ENCODE peak calls at places on chromosomes 1 and 21, in ten cellular contexts. Q is gastroesophageal sphincter; L is A549; V is K562; F is stimulated activated naive CD8-positive, alpha-beta T cell treated with anti-CD3 and anti-CD28 coated beads, Interleukin-15, Interleukin-2, amounts not matched to agents 100 U/mL and 50 U/mL, for 24 hours; U is T-helper 17 cell; G is heart left ventricle; S is omental fat pad; E is RWPE2; I is T-cell. A is an unnamed sample.

GRCh38 chr1:2853711-2854110 is 52.2 kb upstream of the TTC34 start:
- ATAC-seq in Q (no peak), L (no peak), V (no peak), F (no peak), U (no peak), G (no peak), S (peak; percentile 31), E (no peak), I (no peak), A (no peak)

GRCh38 chr1:228101614-228101993 is 1.5 kb downstream of the C1orf35 start:
- ATAC-seq in Q (no peak), L (peak; percentile 1), V (no peak), F (no peak), U (peak; percentile 14), G (no peak), S (no peak), E (no peak), I (no peak), A (no peak)

GRCh38 chr1:46401964-46402626 is 8.0 kb downstream of the FAAH start:
- ATAC-seq in Q (peak; percentile 93), L (peak; percentile 58), V (peak; percentile 92), F (no peak), U (no peak), G (peak; percentile 69), S (peak; percentile 77), E (peak; percentile 80), I (no peak), A (peak; percentile 35)

GRCh38 chr1:16628361-16629111 is 15.2 kb upstream of the NBPF1 start:
- ATAC-seq in Q (no peak), L (no peak), V (no peak), F (no peak), U (no peak), G (no peak), S (no peak), E (no peak), I (no peak), A (no peak)

GRCh38 chr1:37765937-37766664 is 1.2 kb upstream of the EPHA10 start:
- ATAC-seq in Q (no peak), L (peak; percentile 67), V (peak; percentile 85), F (peak; percentile 83), U (peak; percentile 63), G (no peak), S (no peak), E (peak; percentile 26), I (no peak), A (peak; percentile 76)

GRCh38 chr1:7616076-7616833 is 154.8 kb upstream of the VAMP3 start:
- ATAC-seq in Q (no peak), L (peak; percentile 64), V (peak; percentile 82), F (no peak), U (no peak), G (peak; percentile 77), S (no peak), E (peak; percentile 66), I (no peak), A (no peak)

GRCh38 chr1:203899317-203899716 is 37.9 kb downstream of the SNRPE start:
- ATAC-seq in Q (no peak), L (peak; percentile 36), V (no peak), F (no peak), U (no peak), G (no peak), S (no peak), E (no peak), I (no peak), A (no peak)

GRCh38 chr1:182217071-182217470 is 155.6 kb upstream of the ZNF648 start:
- ATAC-seq in Q (no peak), L (no peak), V (no peak), F (no peak), U (no peak), G (no peak), S (no peak), E (peak; percentile 60), I (no peak), A (no peak)

GRCh38 chr1:12387641-12388040 is 157.8 kb downstream of the VPS13D start:
- ATAC-seq in Q (no peak), L (no peak), V (no peak), F (no peak), U (no peak), G (no peak), S (no peak), E (no peak), I (no peak), A (no peak)

GRCh38 chr21:34857874-34858273 is 189.1 kb downstream of the CLIC6 start:
- ATAC-seq in Q (no peak), L (peak; percentile 73), V (peak; percentile 32), F (no peak), U (no peak), G (no peak), S (no peak), E (peak; percentile 14), I (no peak), A (no peak)

GRCh38 chr1:234961468-234962339 is 166.9 kb downstream of the TOMM20 start:
- ATAC-seq in Q (no peak), L (peak; percentile 2), V (no peak), F (peak; percentile 19), U (peak; percentile 16), G (peak; percentile 47), S (no peak), E (no peak), I (no peak), A (peak; percentile 57)

GRCh38 chr1:183243190-183244065 is 57.4 kb downstream of the LAMC2 start:
- ATAC-seq in Q (peak; percentile 70), L (no peak), V (no peak), F (no peak), U (no peak), G (peak; percentile 29), S (peak; percentile 53), E (no peak), I (no peak), A (peak; percentile 34)

GRCh38 chr1:27934818-27935549 is at the start of gene SMPDL3B:
- ATAC-seq in Q (peak; percentile 36), L (peak; percentile 99), V (peak; percentile 76), F (peak; percentile 59), U (no peak), G (peak; percentile 9), S (peak; percentile 90), E (peak; percentile 98), I (no peak), A (no peak)

GRCh38 chr21:18030248-18030647 is 211.1 kb upstream of the C21orf91 start:
- ATAC-seq in Q (no peak), L (no peak), V (no peak), F (peak; percentile 92), U (no peak), G (no peak), S (no peak), E (no peak), I (no peak), A (no peak)

GRCh38 chr1:85171721-85172120 is 29.1 kb downstream of the SYDE2 start:
- ATAC-seq in Q (no peak), L (no peak), V (no peak), F (no peak), U (no peak), G (no peak), S (no peak), E (no peak), I (no peak), A (no peak)

GRCh38 chr1:155509064-155509463 is 53.5 kb downstream of the ASH1L start:
- ATAC-seq in Q (no peak), L (no peak), V (no peak), F (no peak), U (no peak), G (no peak), S (no peak), E (no peak), I (no peak), A (no peak)

GRCh38 chr21:42672699-42673458 is 19.5 kb downstream of the PDE9A start:
- ATAC-seq in Q (no peak), L (no peak), V (no peak), F (no peak), U (no peak), G (no peak), S (peak; percentile 63), E (peak; percentile 76), I (no peak), A (no peak)

GRCh38 chr1:20070357-20070756 is 363 bp downstream of the PLA2G5 start:
- ATAC-seq in Q (peak; percentile 23), L (no peak), V (no peak), F (no peak), U (no peak), G (peak; percentile 74), S (no peak), E (no peak), I (no peak), A (no peak)

GRCh38 chr1:110559157-110559556 is 40.2 kb upstream of the KCNA10 start:
- ATAC-seq in Q (no peak), L (no peak), V (no peak), F (peak; percentile 47), U (no peak), G (no peak), S (no peak), E (peak; percentile 31), I (no peak), A (no peak)

GRCh38 chr21:43974791-43975468 is 37.2 kb upstream of the TRAPPC10 start:
- ATAC-seq in Q (peak; percentile 30), L (peak; percentile 45), V (no peak), F (no peak), U (peak; percentile 27), G (peak; percentile 12), S (no peak), E (peak; percentile 10), I (peak; percentile 13), A (no peak)

GRCh38 chr1:195580988-195581387 is 1027.3 kb downstream of the KCNT2 start:
- ATAC-seq in Q (no peak), L (peak; percentile 61), V (peak; percentile 75), F (no peak), U (no peak), G (no peak), S (no peak), E (no peak), I (no peak), A (no peak)

GRCh38 chr1:97350241-97350640 is 570.6 kb downstream of the DPYD start:
- ATAC-seq in Q (no peak), L (no peak), V (no peak), F (no peak), U (no peak), G (no peak), S (no peak), E (no peak), I (no peak), A (no peak)

GRCh38 chr21:33051925-33052324 is 18.0 kb upstream of the OLIG1 start:
- ATAC-seq in Q (no peak), L (no peak), V (peak; percentile 67), F (no peak), U (no peak), G (peak; percentile 78), S (no peak), E (no peak), I (no peak), A (no peak)

GRCh38 chr1:229217716-229218115 is 53.2 kb upstream of the RAB4A start:
- ATAC-seq in Q (no peak), L (peak; percentile 66), V (peak; percentile 93), F (peak; percentile 49), U (no peak), G (no peak), S (no peak), E (no peak), I (no peak), A (no peak)

GRCh38 chr1:41358152-41358937 is 2.9 kb upstream of the FOXO6 start:
- ATAC-seq in Q (no peak), L (no peak), V (no peak), F (no peak), U (no peak), G (peak; percentile 75), S (no peak), E (no peak), I (no peak), A (no peak)

GRCh38 chr1:14993414-14993813 is 160.1 kb upstream of the TMEM51 start:
- ATAC-seq in Q (no peak), L (no peak), V (no peak), F (no peak), U (no peak), G (no peak), S (no peak), E (no peak), I (no peak), A (no peak)

GRCh38 chr21:35465750-35466149 is 416.6 kb upstream of the RUNX1 start:
- ATAC-seq in Q (no peak), L (no peak), V (no peak), F (no peak), U (no peak), G (no peak), S (no peak), E (no peak), I (no peak), A (no peak)

GRCh38 chr1:216686860-216687545 is 36.2 kb downstream of the ESRRG start:
- ATAC-seq in Q (no peak), L (no peak), V (no peak), F (no peak), U (no peak), G (peak; percentile 76), S (no peak), E (no peak), I (no peak), A (no peak)